ENCODE peak calls at places on chromosomes 5 and 9, in five cellular contexts. Q, U, L, M and D are unnamed samples.
A peak's percentile ranks its signal among the peaks of the same experiment; 100 is the strongest.

GRCh38 chr5:13985736-13986418 is 41.4 kb upstream of the DNAH5 start:
- DNase-seq in L (peak; percentile 76), M (no peak), Q (no peak), U (peak; percentile 96), D (peak; percentile 77)

GRCh38 chr5:175735701-175736100 is 77.8 kb downstream of the HRH2 start:
- DNase-seq in U (no peak), L (no peak), Q (no peak), M (no peak), D (no peak)

GRCh38 chr5:56910123-56910951 is 941 bp downstream of the SETD9 start:
- DNase-seq in L (peak; percentile 33), M (peak; percentile 7), Q (no peak), U (no peak), D (no peak)

GRCh38 chr5:176658817-176659216 is 11.5 kb downstream of the TSPAN17 start:
- DNase-seq in L (no peak), Q (no peak), M (no peak), U (peak; percentile 66), D (no peak)

GRCh38 chr5:81750308-81751008 is 439 bp downstream of the SSBP2 start:
- DNase-seq in Q (no peak), U (no peak), L (peak; percentile 62), M (peak; percentile 9), D (no peak)

GRCh38 chr9:14573319-14573718 is 119.9 kb downstream of the ZDHHC21 start:
- DNase-seq in U (no peak), M (no peak), L (no peak), Q (no peak), D (no peak)

GRCh38 chr5:173688708-173689107 is 72.3 kb upstream of the BOD1 start:
- DNase-seq in U (peak; percentile 62), L (no peak), M (no peak), Q (no peak), D (no peak)

GRCh38 chr5:92332039-92332438 is 948.9 kb upstream of the ARRDC3 start:
- DNase-seq in L (peak; percentile 5), U (peak; percentile 69), M (no peak), Q (no peak), D (no peak)

GRCh38 chr5:112390327-112390726 is 28.8 kb downstream of the EPB41L4A start:
- DNase-seq in M (no peak), U (no peak), Q (no peak), L (no peak), D (peak; percentile 54)

GRCh38 chr9:69542942-69543704 is 129.0 kb downstream of the APBA1 start:
- DNase-seq in L (no peak), U (no peak), Q (no peak), M (no peak), D (peak; percentile 69)

GRCh38 chr9:33202552-33203300 is 35.6 kb upstream of the B4GALT1 start:
- DNase-seq in U (no peak), Q (no peak), L (no peak), M (no peak), D (no peak)

GRCh38 chr9:121294866-121295661 is 27.1 kb downstream of the GSN start:
- DNase-seq in L (no peak), U (no peak), M (no peak), Q (no peak), D (no peak)

GRCh38 chr5:15004506-15004905 is 132.9 kb upstream of the ANKH start:
- DNase-seq in L (no peak), M (no peak), U (no peak), Q (no peak), D (no peak)